ENCODE peak calls at places on chromosomes 2 and 18, in ten cellular contexts. U is mesothelial cell of epicardium, S is Calu3, N is left lung, C is H9, Y is cardiac muscle cell, F is endodermal cell, T is lower lobe of right lung, B is AG09309, J is WTC11. L is an unnamed sample.

GRCh38 chr2:130338793-130339345 is 3.8 kb upstream of the IMP4 start:
- DNase-seq in N (no peak), Y (no peak), F (no peak), J (no peak), S (no peak), C (no peak), U (no peak), B (no peak), T (no peak), L (no peak)

GRCh38 chr2:173940208-173941020 is 24.8 kb downstream of the SP3 start:
- DNase-seq in Y (no peak), U (no peak), T (no peak), J (no peak), F (no peak), B (no peak), N (no peak), S (no peak), C (no peak), L (no peak)

GRCh38 chr2:1974391-1974790 is 230.1 kb upstream of the PXDN start:
- DNase-seq in T (no peak), N (no peak), S (no peak), F (no peak), B (peak), Y (no peak), U (no peak), J (no peak), C (no peak), L (no peak)

GRCh38 chr18:13388586-13389490 is 170.3 kb downstream of the LDLRAD4 start:
- DNase-seq in F (peak), Y (no peak), J (no peak), U (no peak), T (no peak), B (no peak), N (no peak), S (no peak), C (no peak), L (no peak)

GRCh38 chr2:215841175-215841816 is 172.1 kb downstream of the MREG start:
- DNase-seq in U (no peak), Y (no peak), S (no peak), F (no peak), J (no peak), T (no peak), B (no peak), N (no peak), C (no peak), L (no peak)

GRCh38 chr18:36887055-36887570 is 58.2 kb downstream of the KIAA1328 start:
- DNase-seq in F (no peak), B (no peak), U (no peak), N (no peak), C (no peak), S (no peak), J (no peak), Y (no peak), T (no peak), L (no peak)

GRCh38 chr18:13452851-13453524 is 234.4 kb downstream of the LDLRAD4 start:
- DNase-seq in B (no peak), F (peak), S (no peak), U (no peak), C (peak), Y (no peak), T (no peak), N (no peak), J (no peak), L (no peak)

GRCh38 chr2:20573611-20574422 is 77.1 kb downstream of the HS1BP3 start:
- DNase-seq in J (no peak), Y (no peak), B (no peak), F (no peak), T (no peak), N (no peak), C (no peak), S (no peak), U (no peak), L (no peak)

GRCh38 chr2:38997784-38998183 is 108.1 kb downstream of the ARHGEF33 start:
- DNase-seq in B (peak), S (no peak), F (no peak), N (no peak), T (no peak), Y (no peak), C (no peak), U (no peak), J (no peak), L (no peak)

GRCh38 chr2:86225581-86225980 is 26.3 kb downstream of the MRPL35 start:
- DNase-seq in S (no peak), N (peak), U (no peak), C (no peak), J (no peak), B (no peak), Y (peak), F (no peak), T (no peak), L (peak)

GRCh38 chr2:70656421-70657010 is 102.9 kb upstream of the TGFA start:
- DNase-seq in S (no peak), C (peak), N (no peak), F (peak), T (no peak), Y (no peak), J (no peak), B (no peak), U (peak), L (no peak)

GRCh38 chr18:77006305-77007175 is 126.0 kb downstream of the MBP start:
- DNase-seq in Y (no peak), S (no peak), C (no peak), F (peak), T (peak), B (no peak), J (no peak), U (no peak), N (no peak), L (no peak)

GRCh38 chr2:53202063-53202462 is 565.5 kb upstream of the CHAC2 start:
- DNase-seq in J (no peak), Y (peak), B (peak), U (no peak), T (no peak), S (peak), C (no peak), N (no peak), F (no peak), L (no peak)

GRCh38 chr2:29241341-29241740 is 126.1 kb downstream of the CLIP4 start:
- DNase-seq in S (no peak), U (no peak), T (no peak), B (no peak), C (no peak), F (no peak), Y (no peak), N (no peak), J (no peak), L (no peak)

GRCh38 chr2:144942516-144943256 is 422.8 kb upstream of the ZEB2 start:
- DNase-seq in U (no peak), Y (no peak), T (no peak), J (no peak), F (no peak), C (no peak), S (peak), N (no peak), B (no peak), L (no peak)

GRCh38 chr18:57837917-57838548 is 34.9 kb upstream of the ATP8B1 start:
- DNase-seq in C (no peak), B (no peak), J (no peak), U (no peak), Y (no peak), N (no peak), F (no peak), S (no peak), T (no peak), L (peak)

GRCh38 chr2:45458909-45459563 is 152.0 kb downstream of the SRBD1 start:
- DNase-seq in N (no peak), S (peak), J (no peak), Y (peak), C (peak), U (no peak), T (no peak), F (peak), B (no peak), L (no peak)

GRCh38 chr18:7568426-7568825 is 1.3 kb downstream of the PTPRM start:
- DNase-seq in N (peak), T (peak), J (peak), S (peak), Y (peak), B (no peak), U (peak), C (peak), F (no peak), L (no peak)

GRCh38 chr2:121336528-121337294 is 51.7 kb upstream of the TFCP2L1 start:
- DNase-seq in F (peak), J (no peak), Y (no peak), S (no peak), B (no peak), C (no peak), N (peak), T (no peak), U (no peak), L (no peak)

GRCh38 chr2:121333231-121333630 is 48.2 kb upstream of the TFCP2L1 start:
- DNase-seq in N (no peak), J (no peak), T (no peak), B (no peak), C (no peak), Y (no peak), F (peak), S (no peak), U (no peak), L (no peak)

GRCh38 chr2:121334581-121335293 is 49.7 kb upstream of the TFCP2L1 start:
- DNase-seq in N (no peak), T (no peak), C (peak), F (peak), U (no peak), Y (no peak), S (no peak), B (no peak), J (peak), L (no peak)

GRCh38 chr2:121335294-121336290 is 50.6 kb upstream of the TFCP2L1 start:
- DNase-seq in J (no peak), F (peak), C (peak), U (no peak), B (no peak), Y (no peak), N (no peak), T (no peak), S (peak), L (no peak)

DNA sequence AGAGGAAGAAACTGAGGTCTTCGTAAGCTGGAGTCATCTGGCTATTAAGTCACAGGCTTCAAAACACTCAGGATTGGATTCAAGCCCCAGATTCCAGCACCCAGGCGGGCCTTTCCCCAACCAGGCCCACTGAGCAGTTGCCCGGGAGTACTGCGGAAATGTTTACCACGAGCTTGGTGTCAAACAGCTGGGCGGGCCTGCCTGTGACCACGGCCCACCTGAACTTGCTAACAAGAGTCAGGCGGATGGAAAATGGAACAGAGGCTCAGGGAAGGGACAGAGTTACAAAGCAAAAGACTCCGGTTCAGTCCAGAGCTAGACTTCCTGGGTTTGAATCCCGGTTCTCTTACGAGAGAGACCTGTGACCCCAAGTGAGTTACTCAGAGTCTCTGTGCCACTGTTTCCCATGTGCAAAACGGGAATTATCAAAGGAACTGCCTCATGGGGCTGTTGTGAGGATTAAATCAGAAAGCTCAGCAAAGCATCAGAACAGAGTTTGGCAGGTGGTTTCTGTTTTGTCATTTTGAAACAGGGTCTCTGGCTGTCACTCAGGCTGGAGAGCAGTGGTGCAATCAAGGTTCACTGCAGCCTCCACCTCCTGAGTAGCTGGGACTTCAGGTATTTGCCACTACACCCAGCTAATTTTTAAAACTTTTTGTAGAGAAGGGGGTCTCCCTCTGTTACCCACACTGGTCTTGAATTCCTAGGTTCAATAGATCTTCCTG is 49.0 kb upstream of the TFCP2L1 start:
- DNase-seq in J (no peak), T (no peak), Y (no peak), B (no peak), C (no peak), U (no peak), F (peak), S (no peak), N (no peak), L (no peak)
- TF ChIP-seq CTCF in J (no peak), T (no peak), Y (no peak), B (no peak), C (no peak), U (no peak), F (no peak), S (no peak), N (no peak), L (no peak)

DNA sequence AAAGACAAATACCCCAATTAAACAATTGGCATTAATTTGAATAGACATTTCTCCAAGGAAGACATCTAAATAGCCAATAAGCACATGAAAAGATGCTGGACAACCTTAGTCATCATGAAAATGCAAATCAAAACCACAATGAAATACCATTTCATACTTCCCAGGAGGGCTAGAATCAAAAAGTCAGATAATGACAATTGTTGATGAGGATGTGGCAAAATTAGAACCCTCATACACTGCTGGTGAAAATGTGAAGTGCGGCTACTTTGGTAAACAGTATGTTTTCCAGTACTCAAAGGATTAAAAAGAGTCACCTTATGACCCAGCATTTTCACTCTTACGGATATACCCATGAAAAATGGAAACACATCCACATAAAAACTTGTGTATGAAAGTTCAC is 91.6 kb downstream of the FIGN start:
- DNase-seq in Y (no peak), F (no peak), N (no peak), J (no peak), T (no peak), B (no peak), U (no peak), S (no peak), C (no peak), L (no peak)
- TF ChIP-seq CTCF in Y (no peak), F (peak), N (no peak), J (no peak), T (no peak), B (no peak), U (peak), S (no peak), C (peak), L (no peak)

GRCh38 chr2:217465136-217465535 is 537.7 kb downstream of the TNS1 start:
- DNase-seq in Y (no peak), U (no peak), J (no peak), S (no peak), N (no peak), T (no peak), B (no peak), C (no peak), F (no peak), L (no peak)
- TF ChIP-seq CTCF in Y (no peak), U (no peak), J (no peak), S (no peak), N (no peak), T (no peak), B (no peak), C (no peak), F (no peak), L (no peak)

GRCh38 chr2:54768772-54769428 is 45.4 kb downstream of the EML6 start:
- DNase-seq in C (no peak), F (no peak), N (no peak), Y (no peak), S (no peak), B (no peak), T (no peak), J (no peak), U (no peak), L (no peak)

GRCh38 chr2:54760310-54760709 is 36.8 kb downstream of the EML6 start:
- DNase-seq in U (no peak), F (no peak), Y (no peak), N (no peak), S (no peak), T (no peak), J (no peak), B (no peak), C (no peak), L (no peak)

GRCh38 chr2:54767921-54768320 is 44.5 kb downstream of the EML6 start:
- DNase-seq in F (no peak), T (no peak), Y (no peak), C (no peak), J (no peak), B (no peak), S (no peak), U (no peak), N (no peak), L (no peak)

GRCh38 chr2:54763636-54764291 is 40.3 kb downstream of the EML6 start:
- DNase-seq in J (peak), F (peak), T (no peak), Y (no peak), N (no peak), B (no peak), S (peak), C (peak), U (no peak), L (no peak)
- TF ChIP-seq CTCF in J (peak), F (peak), T (peak), Y (peak), N (no peak), B (peak), S (peak), C (peak), U (no peak), L (no peak)

GRCh38 chr18:25921677-25922421 is 168.6 kb downstream of the SS18 start:
- DNase-seq in T (no peak), N (no peak), Y (peak), U (no peak), C (peak), B (no peak), S (peak), J (peak), F (peak), L (peak)

GRCh38 chr18:25915907-25916306 is 174.5 kb downstream of the SS18 start:
- DNase-seq in S (no peak), Y (no peak), C (no peak), J (no peak), B (no peak), U (no peak), T (no peak), F (no peak), N (no peak), L (no peak)
- TF ChIP-seq CTCF in S (no peak), Y (no peak), C (peak), J (peak), B (no peak), U (peak), T (no peak), F (peak), N (no peak), L (no peak)

DNA sequence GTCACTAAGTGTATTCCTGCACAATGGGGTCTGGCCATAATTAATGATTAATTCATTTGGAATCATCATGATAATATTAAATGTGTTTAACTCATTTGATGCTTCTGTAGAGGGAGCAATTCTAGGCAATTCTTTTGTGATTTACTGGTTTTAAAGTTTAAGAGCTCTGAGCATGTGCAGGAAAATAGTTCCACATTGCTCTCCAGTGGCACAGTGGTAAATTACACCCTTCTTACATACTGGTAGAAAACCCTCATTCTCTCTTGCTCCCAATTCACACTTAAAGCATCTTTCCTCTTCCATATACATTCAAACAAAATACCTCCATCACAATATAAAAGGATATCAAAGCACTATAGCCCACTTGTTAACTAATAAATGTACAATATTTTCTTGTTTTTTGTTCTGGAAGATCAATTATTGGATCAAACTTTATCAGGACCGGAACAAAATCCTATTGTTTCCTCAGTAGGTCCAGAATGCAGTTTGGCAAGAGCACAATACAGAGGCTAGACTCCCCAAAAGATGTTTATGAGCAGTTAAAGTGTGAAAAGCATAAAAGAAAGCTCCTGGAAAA is 844.3 kb downstream of the MBD2 start:
- DNase-seq in T (no peak), Y (peak), S (peak), B (peak), C (no peak), J (no peak), U (no peak), F (peak), N (no peak), L (no peak)
- TF ChIP-seq CTCF in T (peak), Y (peak), S (peak), B (peak), C (peak), J (peak), U (peak), F (peak), N (peak), L (no peak)

DNA sequence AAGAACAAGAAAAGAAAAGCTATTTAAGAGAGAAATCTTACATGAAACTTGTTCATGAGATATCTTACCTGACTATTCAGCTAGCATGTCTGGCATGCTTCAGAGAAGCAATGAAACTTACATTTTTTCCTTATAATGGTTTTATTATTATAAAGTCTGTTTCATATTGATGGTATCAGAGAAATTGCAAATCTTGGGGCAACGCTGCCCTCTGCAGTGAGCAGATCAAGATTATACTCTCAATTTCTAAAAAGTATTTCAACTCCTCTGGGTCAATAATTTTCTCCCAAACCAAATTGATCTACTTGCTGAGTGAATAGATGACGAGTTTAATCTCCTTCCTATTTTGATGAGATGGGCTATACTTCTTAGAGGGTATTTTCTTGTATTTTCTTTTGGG is 235.6 kb downstream of the NUP35 start:
- DNase-seq in J (no peak), B (no peak), C (no peak), S (no peak), Y (no peak), N (no peak), U (no peak), F (no peak), T (no peak), L (no peak)
- TF ChIP-seq CTCF in J (no peak), B (no peak), C (peak), S (no peak), Y (peak), N (no peak), U (no peak), F (peak), T (no peak), L (no peak)

L was measured in activated B cell treated with CpG ODN at 0.5 μM for 24 hours.